ENCODE peak calls at places on chromosomes 6 and 20, in nine cellular contexts. F, O, C, N, W, J, S, E and G are unnamed samples.

GRCh38 chr6:32139590-32139989 is 9.5 kb upstream of the FKBPL start:
- DNase-seq in W (peak), O (no peak), C (no peak), S (no peak), J (no peak), F (no peak), E (no peak), N (no peak), G (no peak)

GRCh38 chr6:17311595-17312311 is 30.6 kb downstream of the RBM24 start:
- DNase-seq in J (no peak), E (no peak), W (no peak), C (no peak), O (no peak), S (no peak), N (no peak), F (no peak), G (peak)

GRCh38 chr20:52798124-52798523 is 174.0 kb upstream of the TSHZ2 start:
- DNase-seq in J (no peak), W (no peak), N (no peak), E (no peak), C (no peak), F (no peak), S (no peak), O (no peak), G (no peak)

GRCh38 chr6:5998236-5998635 is 8.5 kb downstream of the NRN1 start:
- DNase-seq in J (no peak), F (no peak), S (no peak), W (no peak), O (peak), C (no peak), N (no peak), E (no peak), G (no peak)

GRCh38 chr6:99802396-99803031 is 191.5 kb downstream of the MCHR2 start:
- DNase-seq in F (no peak), J (no peak), S (no peak), O (no peak), C (no peak), W (no peak), N (no peak), E (peak), G (no peak)

GRCh38 chr6:39892490-39893129 is 41.7 kb downstream of the MOCS1 start:
- DNase-seq in N (no peak), S (peak), J (peak), O (peak), F (peak), W (peak), C (peak), E (no peak), G (peak)

GRCh38 chr20:62259294-62259565 is 20.9 kb downstream of the OSBPL2 start:
- DNase-seq in F (no peak), N (no peak), O (no peak), J (no peak), C (no peak), E (no peak), W (no peak), S (no peak), G (no peak)

GRCh38 chr6:133990321-133990720 is 37.3 kb downstream of the TBPL1 start:
- DNase-seq in C (no peak), W (no peak), E (no peak), N (no peak), J (no peak), F (no peak), S (no peak), O (no peak), G (no peak)

GRCh38 chr20:25364180-25364788 is 26.4 kb downstream of the ABHD12 start:
- DNase-seq in O (no peak), E (no peak), N (no peak), S (no peak), J (no peak), W (no peak), F (no peak), C (no peak), G (no peak)

GRCh38 chr6:151900897-151901485 is 93.5 kb downstream of the ESR1 start:
- DNase-seq in W (no peak), J (no peak), O (no peak), S (no peak), N (peak), E (peak), F (no peak), C (no peak), G (no peak)

GRCh38 chr6:36064770-36065396 is 37.3 kb downstream of the MAPK14 start:
- DNase-seq in C (no peak), F (no peak), W (no peak), J (no peak), S (peak), E (no peak), N (no peak), O (no peak), G (peak)

GRCh38 chr20:61719691-61720347 is 345.9 kb downstream of the TAF4 start:
- DNase-seq in S (no peak), N (no peak), E (no peak), O (no peak), W (no peak), F (no peak), J (no peak), C (no peak), G (no peak)

GRCh38 chr6:151796842-151797530 is 10.5 kb upstream of the ESR1 start:
- DNase-seq in E (no peak), F (no peak), O (no peak), N (no peak), S (no peak), J (no peak), W (peak), C (no peak), G (no peak)

GRCh38 chr20:24588725-24589340 is 119.4 kb downstream of the SYNDIG1 start:
- DNase-seq in C (no peak), W (no peak), J (no peak), E (no peak), S (no peak), N (no peak), F (no peak), O (no peak), G (no peak)

GRCh38 chr6:155352812-155353211 is 38.5 kb upstream of the TFB1M start:
- DNase-seq in N (no peak), E (no peak), W (no peak), F (no peak), S (no peak), J (no peak), O (no peak), C (no peak), G (no peak)

GRCh38 chr6:41413250-41413649 is 77.8 kb downstream of the NCR2 start:
- DNase-seq in W (no peak), O (no peak), E (no peak), F (no peak), N (no peak), S (no peak), C (no peak), J (no peak), G (no peak)

GRCh38 chr6:66558189-66558588 is 851.2 kb upstream of the EYS start:
- DNase-seq in F (no peak), W (no peak), J (no peak), S (no peak), C (no peak), O (no peak), E (no peak), N (no peak), G (no peak)

GRCh38 chr6:38143191-38144154 is 323.9 kb downstream of the ZFAND3 start:
- DNase-seq in J (no peak), S (no peak), W (no peak), N (no peak), E (no peak), C (no peak), F (no peak), O (no peak), G (no peak)

GRCh38 chr20:3471397-3472021 is 691 bp downstream of the ATRN start:
- DNase-seq in C (no peak), F (no peak), O (no peak), S (no peak), J (no peak), E (no peak), N (no peak), W (peak), G (no peak)

GRCh38 chr6:138724015-138724414 is 49.6 kb upstream of the CCDC28A start:
- DNase-seq in J (no peak), C (no peak), F (no peak), S (peak), W (no peak), E (no peak), N (no peak), O (no peak), G (no peak)

GRCh38 chr6:130513770-130514169 is 148.0 kb downstream of the TMEM200A start:
- DNase-seq in C (no peak), F (no peak), O (peak), E (no peak), S (peak), J (no peak), W (no peak), N (no peak), G (peak)

GRCh38 chr6:81023007-81023582 is 729.4 kb downstream of the TENT5A start:
- DNase-seq in N (no peak), O (no peak), F (no peak), J (no peak), S (no peak), C (no peak), E (no peak), W (no peak), G (no peak)

GRCh38 chr6:105087571-105088211 is 92.1 kb downstream of the POPDC3 start:
- DNase-seq in E (peak), C (no peak), F (no peak), O (peak), J (no peak), N (peak), W (peak), S (peak), G (no peak)

GRCh38 chr6:93568169-93568568 is 148.8 kb upstream of the EPHA7 start:
- DNase-seq in N (no peak), W (no peak), E (no peak), C (no peak), O (no peak), J (no peak), S (no peak), F (no peak), G (no peak)

DNA sequence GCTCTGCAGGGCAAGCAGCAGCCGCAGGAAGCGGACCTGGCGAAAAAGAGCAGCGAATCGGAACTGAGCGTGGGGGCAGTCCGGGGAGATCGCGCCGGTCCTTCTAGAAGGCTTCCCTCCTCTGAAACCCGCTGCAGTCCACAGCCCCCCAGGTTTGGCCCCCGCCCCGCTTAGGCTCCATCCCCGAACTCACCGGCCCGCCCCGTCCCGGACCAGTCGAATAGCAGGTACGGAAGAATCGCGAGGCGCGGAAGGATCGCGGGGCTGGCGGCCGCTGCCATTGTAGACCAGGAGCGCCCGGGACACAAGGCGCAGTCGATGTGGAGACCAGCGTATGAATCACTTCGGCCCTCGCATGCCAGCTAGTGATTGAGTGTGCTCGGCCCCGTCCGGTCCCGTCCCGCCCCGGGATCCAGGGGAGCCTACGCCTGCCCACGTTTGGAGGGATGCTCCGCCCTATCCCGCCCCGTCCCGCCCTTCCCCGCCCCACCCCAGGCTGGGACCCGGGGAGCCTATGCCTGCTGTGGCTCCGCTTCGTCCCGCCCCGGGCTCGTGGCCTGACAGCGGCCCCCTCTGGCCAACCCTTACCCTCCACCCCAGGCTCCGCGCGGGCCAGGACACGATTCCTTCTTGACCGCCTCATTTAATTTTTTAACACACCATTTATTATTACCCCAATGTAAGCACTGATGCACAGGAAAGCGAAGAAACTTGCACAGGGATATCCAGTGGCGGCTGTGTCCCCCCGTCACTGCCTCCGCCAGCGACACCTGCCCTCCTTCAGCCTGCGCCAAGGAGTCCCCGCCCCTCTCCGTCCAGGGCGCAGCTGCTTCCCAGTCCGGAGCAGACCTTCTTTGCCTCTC is at the start of gene ULBP3:
- DNase-seq in F (peak), O (peak), E (peak), W (peak), S (peak), J (peak), N (peak), C (peak), G (peak)
- TF ChIP-seq CTCF in F (peak), O (peak), E (peak), W (peak), S (peak), J (no peak), N (peak), C (peak), G (peak)

DNA sequence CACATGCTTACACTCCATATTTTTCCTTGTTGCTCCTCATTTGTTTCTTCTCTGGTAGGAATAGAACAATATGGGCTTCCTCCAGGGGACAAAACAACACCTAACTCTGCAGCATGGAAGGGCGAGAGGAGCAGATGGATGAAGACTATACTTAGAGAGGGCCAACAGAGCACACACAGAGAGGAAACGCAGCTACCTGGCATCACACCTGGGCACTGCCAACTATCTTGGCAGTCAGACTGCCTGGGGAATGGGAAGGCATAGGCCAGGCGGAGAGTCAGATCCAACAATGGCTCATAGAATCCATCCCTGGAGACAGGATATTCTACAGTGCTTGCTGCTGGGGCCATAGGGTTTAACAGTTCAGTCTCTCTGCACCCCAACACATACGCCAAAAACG is 290.9 kb downstream of the CD83 start:
- DNase-seq in E (no peak), F (no peak), W (no peak), J (no peak), O (no peak), S (no peak), C (no peak), N (no peak), G (no peak)
- TF ChIP-seq CTCF in E (no peak), F (no peak), W (no peak), J (no peak), O (no peak), S (no peak), C (no peak), N (no peak), G (no peak)

GRCh38 chr6:146891615-146892265 is 293.0 kb downstream of the ADGB start:
- DNase-seq in S (no peak), E (no peak), W (no peak), F (no peak), C (no peak), O (no peak), N (no peak), J (no peak), G (no peak)

GRCh38 chr6:146890172-146890571 is 291.4 kb downstream of the ADGB start:
- DNase-seq in N (no peak), C (no peak), J (no peak), E (no peak), O (no peak), F (no peak), W (no peak), S (no peak), G (no peak)

GRCh38 chr6:146892283-146892612 is 293.5 kb downstream of the ADGB start:
- DNase-seq in C (no peak), J (no peak), W (no peak), E (no peak), O (no peak), F (no peak), N (no peak), S (no peak), G (no peak)

GRCh38 chr6:146889303-146889702 is 290.5 kb downstream of the ADGB start:
- DNase-seq in J (no peak), E (no peak), F (no peak), W (no peak), S (no peak), O (no peak), C (no peak), N (no peak), G (no peak)

DNA sequence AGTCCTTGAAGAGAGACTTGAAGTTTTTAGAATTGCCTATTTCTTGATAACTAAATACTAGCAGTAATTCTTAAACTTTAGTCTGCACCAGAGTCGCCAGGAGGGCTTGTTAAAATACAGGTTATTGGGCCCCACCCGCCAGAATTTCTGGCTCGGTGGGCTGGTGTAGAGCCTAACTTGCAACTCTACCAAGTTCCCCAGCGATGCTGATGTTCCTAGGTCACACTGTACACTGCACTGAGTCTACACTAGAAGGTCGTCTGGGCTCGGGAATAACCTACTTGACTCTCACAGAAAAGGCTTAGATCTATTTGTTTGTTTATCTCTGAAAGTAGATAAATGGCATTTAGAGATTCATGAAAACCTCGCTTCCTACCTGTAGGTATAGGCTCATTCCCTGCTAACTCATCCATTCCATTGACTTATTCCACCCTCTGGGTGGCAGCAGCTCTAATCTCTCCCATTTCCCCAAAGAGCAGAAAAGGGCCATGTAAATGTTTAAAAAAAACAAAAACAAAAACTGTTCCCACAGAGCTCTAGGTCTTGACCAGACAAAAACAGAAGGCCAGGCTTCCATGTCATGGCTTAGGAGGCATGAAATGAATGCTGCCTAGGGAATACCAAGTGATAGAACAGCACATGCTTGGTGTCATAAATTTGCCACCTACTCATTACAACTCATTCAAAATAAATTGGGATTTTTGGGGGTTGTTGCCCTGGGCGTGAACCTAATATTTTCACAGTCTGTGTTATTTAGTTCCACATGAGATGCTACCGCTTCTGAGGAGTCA is 292.1 kb downstream of the ADGB start:
- DNase-seq in C (no peak), J (no peak), W (no peak), E (no peak), F (no peak), N (no peak), O (no peak), S (no peak), G (no peak)
- TF ChIP-seq CTCF in C (no peak), J (no peak), W (no peak), E (peak), F (no peak), N (no peak), O (no peak), S (no peak), G (no peak)

GRCh38 chr6:165098165-165098564 is 211.2 kb downstream of the C6orf118 start:
- DNase-seq in W (no peak), S (no peak), E (no peak), C (no peak), F (no peak), O (no peak), J (no peak), N (no peak), G (no peak)
- TF ChIP-seq CTCF in W (no peak), S (no peak), E (peak), C (no peak), F (no peak), O (peak), J (no peak), N (peak), G (no peak)

GRCh38 chr20:14953736-14954135 is 616.3 kb upstream of the FLRT3 start:
- DNase-seq in F (no peak), J (no peak), C (no peak), O (no peak), S (no peak), W (no peak), E (no peak), N (no peak), G (no peak)
- TF ChIP-seq CTCF in F (no peak), J (no peak), C (no peak), O (no peak), S (no peak), W (no peak), E (no peak), N (no peak), G (no peak)

GRCh38 chr20:37282558-37282957 is 6.9 kb upstream of the MANBAL start:
- DNase-seq in W (peak), E (no peak), C (no peak), O (no peak), N (no peak), F (no peak), S (peak), J (no peak), G (no peak)
- TF ChIP-seq CTCF in W (peak), E (peak), C (peak), O (no peak), N (peak), F (peak), S (peak), J (no peak), G (peak)